ENCODE peak calls at places on chromosomes 11 and 22, in ten cellular contexts. M is A549, W is prostate gland, V is fibroblast of lung, U is upper lobe of left lung, L is endodermal cell, A is HepG2, E is right atrium auricular region, C is heart left ventricle, P is uterus. F is an unnamed sample.

GRCh38 chr11:113615773-113616172 is 90.3 kb downstream of the TMPRSS5 start:
- DNase-seq in C (no peak), U (no peak), E (no peak), P (no peak), A (no peak), V (no peak), L (no peak), M (no peak), W (no peak), F (no peak)

GRCh38 chr11:62395885-62396778 is 22.7 kb upstream of the SCGB1A1 start:
- DNase-seq in C (no peak), M (no peak), P (no peak), A (no peak), W (no peak), U (no peak), E (no peak), L (no peak), V (no peak), F (peak; percentile 58)

GRCh38 chr11:69874984-69875673 is 55.9 kb upstream of the FGF3 start:
- DNase-seq in A (no peak), U (peak; percentile 60), E (no peak), L (peak; percentile 42), V (no peak), W (no peak), C (no peak), P (no peak), M (no peak), F (peak; percentile 44)

GRCh38 chr11:88431675-88432341 is 94.3 kb upstream of the CTSC start:
- DNase-seq in M (no peak), W (no peak), L (no peak), C (no peak), A (peak; percentile 4), V (no peak), P (no peak), U (no peak), E (no peak), F (no peak)

GRCh38 chr11:15716550-15716949 is 601.8 kb downstream of the INSC start:
- DNase-seq in V (peak; percentile 39), L (peak; percentile 34), C (no peak), W (no peak), P (no peak), M (no peak), U (no peak), E (no peak), A (no peak), F (no peak)

GRCh38 chr11:776459-777287 is 614 bp downstream of the GATD1 start:
- DNase-seq in P (no peak), M (peak; percentile 47), V (no peak), W (no peak), U (peak; percentile 88), L (peak; percentile 91), C (peak; percentile 32), E (no peak), A (no peak), F (peak; percentile 74)

GRCh38 chr11:12769834-12770345 is 95.7 kb downstream of the TEAD1 start:
- DNase-seq in A (no peak), W (no peak), M (peak; percentile 60), C (no peak), E (no peak), P (no peak), U (no peak), L (no peak), V (peak; percentile 56), F (no peak)

GRCh38 chr11:75428301-75428724 is 4.7 kb downstream of the KLHL35 start:
- DNase-seq in M (no peak), E (peak; percentile 95), V (peak; percentile 90), W (peak; percentile 78), A (peak; percentile 85), L (peak; percentile 83), P (peak; percentile 85), C (peak; percentile 93), U (peak; percentile 91), F (peak; percentile 91)

GRCh38 chr11:2582958-2583604 is 116.7 kb downstream of the KCNQ1OT1 start:
- DNase-seq in P (no peak), C (no peak), A (no peak), M (no peak), E (peak; percentile 51), W (no peak), U (peak; percentile 71), V (no peak), L (peak; percentile 48), F (peak; percentile 62)

GRCh38 chr11:12792590-12792989 is 118.4 kb downstream of the TEAD1 start:
- DNase-seq in L (no peak), W (no peak), E (no peak), C (no peak), U (no peak), P (no peak), A (no peak), M (no peak), V (peak; percentile 73), F (no peak)

GRCh38 chr11:24171869-24172268 is 325.0 kb upstream of the LUZP2 start:
- DNase-seq in M (no peak), C (no peak), P (no peak), W (no peak), U (no peak), L (no peak), V (no peak), A (no peak), E (no peak), F (no peak)

GRCh38 chr11:6209801-6210200 is 4.4 kb downstream of the C11orf42 start:
- DNase-seq in P (no peak), U (peak; percentile 45), C (no peak), M (no peak), A (no peak), V (no peak), E (no peak), W (no peak), L (no peak), F (no peak)

GRCh38 chr11:17782145-17782544 is 47.6 kb downstream of the KCNC1 start:
- DNase-seq in W (no peak), E (no peak), A (no peak), L (no peak), P (no peak), M (no peak), V (no peak), C (no peak), U (no peak), F (no peak)

GRCh38 chr11:66466225-66467033 is at the start of gene PELI3:
- DNase-seq in M (peak; percentile 84), V (peak; percentile 90), A (peak; percentile 72), P (peak; percentile 96), W (peak; percentile 91), U (peak; percentile 98), E (peak; percentile 92), L (peak; percentile 99), C (peak; percentile 94), F (peak; percentile 96)

GRCh38 chr11:66465371-66466224 is 1.1 kb upstream of the PELI3 start:
- DNase-seq in L (no peak), P (no peak), A (no peak), W (no peak), U (no peak), V (no peak), M (no peak), C (no peak), E (no peak), F (no peak)

GRCh38 chr11:66468691-66469090 is 2.0 kb downstream of the PELI3 start:
- DNase-seq in L (no peak), A (no peak), W (no peak), E (no peak), M (no peak), P (no peak), V (no peak), U (no peak), C (no peak), F (no peak)

GRCh38 chr11:66467756-66468155 is 1.1 kb downstream of the PELI3 start:
- DNase-seq in C (peak; percentile 35), P (peak; percentile 44), L (no peak), U (no peak), M (no peak), W (no peak), V (peak; percentile 25), E (no peak), A (no peak), F (no peak)

GRCh38 chr11:66467034-66467659 is 442 bp downstream of the PELI3 start:
- DNase-seq in P (no peak), U (peak; percentile 93), C (no peak), E (no peak), W (no peak), L (no peak), A (no peak), M (peak; percentile 73), V (no peak), F (no peak)
- TF ChIP-seq CTCF in P (peak; percentile 63), U (peak; percentile 66), C (peak; percentile 24), E (no peak), W (peak; percentile 53), L (peak; percentile 64), A (peak; percentile 11), M (peak; percentile 9), V (peak; percentile 16), F (peak; percentile 25)

GRCh38 chr11:9681583-9682372 is 17.9 kb downstream of the SWAP70 start:
- DNase-seq in E (no peak), U (no peak), P (no peak), W (no peak), A (peak; percentile 63), C (no peak), L (no peak), V (no peak), M (no peak), F (no peak)
- H3K4me1 ChIP-seq in E (peaks cover 10% of the 10 kb centered on the region), U (peaks cover 9% of the 10 kb centered on the region), P (no peaks in the 10 kb centered on the region), W (no peaks in the 10 kb centered on the region), A (peaks cover 17% of the 10 kb centered on the region), C (peaks cover 23% of the 10 kb centered on the region), L (peaks cover 4% of the 10 kb centered on the region), V (no peaks in the 10 kb centered on the region), M (no peaks in the 10 kb centered on the region), F (no peaks in the 10 kb centered on the region)

DNA sequence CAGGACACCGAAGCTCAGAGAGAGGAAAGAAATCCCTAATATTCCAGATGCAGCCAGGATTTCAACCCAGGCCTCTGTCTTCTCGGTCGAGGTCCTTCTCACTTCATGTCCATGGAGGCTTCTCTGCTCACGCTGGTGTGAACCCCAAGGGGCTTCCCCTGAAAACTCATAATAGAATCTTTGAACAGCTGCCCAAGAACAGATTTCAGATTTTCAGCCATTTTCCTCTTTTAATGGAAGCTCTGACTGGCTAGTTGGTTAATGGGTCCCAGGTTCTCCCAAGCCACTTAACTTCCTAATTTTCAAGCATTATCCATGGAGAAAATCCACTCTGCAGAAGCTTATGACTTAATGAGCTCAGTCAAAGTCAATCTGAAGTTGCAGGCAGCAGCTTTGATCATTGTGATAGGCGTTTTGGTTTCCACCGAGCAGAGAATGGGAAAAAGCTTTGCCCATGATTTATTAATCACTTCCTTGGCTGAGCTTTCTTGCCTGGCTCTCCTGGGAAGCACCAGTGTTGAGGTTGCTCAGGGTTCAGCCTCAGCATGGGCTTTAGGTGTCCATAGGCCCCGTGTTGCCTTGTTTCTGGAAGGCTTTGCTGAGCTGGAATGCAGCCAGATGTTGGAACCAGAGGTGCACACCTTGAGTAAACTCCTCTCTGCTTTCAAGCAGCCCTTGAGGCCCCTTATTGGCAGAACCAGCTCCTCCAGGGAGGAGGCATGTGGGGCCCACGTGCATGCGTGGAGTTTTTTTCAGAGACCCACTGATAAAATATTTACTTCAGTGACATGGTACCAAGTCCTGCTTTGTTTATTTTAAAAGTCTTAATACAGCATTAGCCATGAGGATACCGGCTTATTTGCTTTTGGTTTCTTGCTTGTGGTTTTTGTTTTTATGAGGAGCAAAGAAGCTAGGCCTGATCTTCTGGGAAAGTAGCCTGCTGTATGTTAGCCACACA is 25.5 kb downstream of the LDLRAD3 start:
- DNase-seq in E (no peak), V (no peak), M (no peak), A (no peak), L (no peak), C (no peak), U (no peak), P (no peak), W (peak; percentile 71), F (no peak)
- TF ChIP-seq CTCF in E (no peak), V (no peak), M (no peak), A (no peak), L (no peak), C (no peak), U (no peak), P (no peak), W (no peak), F (no peak)

GRCh38 chr22:37229012-37229804 is 14.9 kb downstream of the RAC2 start:
- DNase-seq in L (no peak), U (no peak), C (no peak), W (no peak), E (no peak), P (no peak), V (peak; percentile 90), M (peak; percentile 47), A (no peak), F (no peak)
- H3K4me1 ChIP-seq in L (no peaks in the 10 kb centered on the region), U (peaks cover 25% of the 10 kb centered on the region), C (no peaks in the 10 kb centered on the region), W (no peaks in the 10 kb centered on the region), E (peaks cover 7% of the 10 kb centered on the region), P (no peaks in the 10 kb centered on the region), V (peaks cover 18% of the 10 kb centered on the region), M (peaks cover 26% of the 10 kb centered on the region), A (peaks cover 22% of the 10 kb centered on the region), F (peaks cover 24% of the 10 kb centered on the region)

F was measured in suprapubic skin.